ENCODE peak calls at places on chromosomes 6 and 20, in nine cellular contexts. D is IMR-90; P is heart left ventricle; K is neural progenitor cell; B is foreskin keratinocyte; R is CD8-positive, alpha-beta memory T cell; X is A673; U is neuronal stem cell; O is fibroblast of lung. I is an unnamed sample.

GRCh38 chr20:41004561-41005360 is 23.9 kb upstream of the TOP1 start:
- DNase-seq in B (no peak), P (no peak), K (no peak), O (peak), R (no peak), D (peak), U (no peak), X (peak), I (peak)

GRCh38 chr20:64133951-64134407 is 26.6 kb upstream of the NPBWR2 start:
- DNase-seq in D (no peak), P (peak), O (no peak), B (no peak), K (peak), R (no peak), U (no peak), X (peak), I (peak)

GRCh38 chr6:68559716-68560115 is 75.4 kb upstream of the ADGRB3 start:
- DNase-seq in U (peak), B (no peak), P (no peak), X (peak), K (peak), O (peak), D (no peak), R (no peak), I (no peak)

GRCh38 chr6:166751051-166751595 is 124.1 kb upstream of the RPS6KA2 start:
- DNase-seq in P (no peak), O (peak), B (no peak), U (no peak), R (no peak), K (peak), X (no peak), D (no peak), I (no peak)

GRCh38 chr6:84766118-84766683 is 1.8 kb upstream of the TBX18 start:
- DNase-seq in K (peak), X (no peak), O (no peak), D (no peak), B (no peak), R (no peak), U (no peak), P (peak), I (no peak)

GRCh38 chr6:133505680-133506079 is 264.5 kb downstream of the EYA4 start:
- DNase-seq in X (no peak), D (no peak), P (no peak), K (no peak), O (no peak), R (no peak), U (no peak), B (no peak), I (no peak)

GRCh38 chr6:46377209-46377608 is 114.0 kb downstream of the RCAN2 start:
- DNase-seq in R (no peak), D (no peak), U (no peak), B (no peak), X (no peak), K (no peak), O (no peak), P (no peak), I (no peak)

GRCh38 chr20:58251348-58251978 is 23.0 kb upstream of the ANKRD60 start:
- DNase-seq in B (no peak), P (no peak), R (no peak), D (no peak), K (no peak), U (no peak), X (no peak), O (no peak), I (no peak)

GRCh38 chr20:30912006-30912660 is 345.3 kb upstream of the DEFB115 start:
- DNase-seq in B (no peak), X (no peak), O (no peak), K (peak), P (no peak), D (no peak), R (no peak), U (peak), I (no peak)

GRCh38 chr20:13425401-13425800 is 204.3 kb downstream of the ISM1 start:
- DNase-seq in X (no peak), R (no peak), K (no peak), B (no peak), O (no peak), U (no peak), D (no peak), P (no peak), I (no peak)

GRCh38 chr20:48931527-48932374 is 10.2 kb downstream of the ARFGEF2 start:
- DNase-seq in R (no peak), O (no peak), P (no peak), U (no peak), B (no peak), X (no peak), D (no peak), K (no peak), I (no peak)

DNA sequence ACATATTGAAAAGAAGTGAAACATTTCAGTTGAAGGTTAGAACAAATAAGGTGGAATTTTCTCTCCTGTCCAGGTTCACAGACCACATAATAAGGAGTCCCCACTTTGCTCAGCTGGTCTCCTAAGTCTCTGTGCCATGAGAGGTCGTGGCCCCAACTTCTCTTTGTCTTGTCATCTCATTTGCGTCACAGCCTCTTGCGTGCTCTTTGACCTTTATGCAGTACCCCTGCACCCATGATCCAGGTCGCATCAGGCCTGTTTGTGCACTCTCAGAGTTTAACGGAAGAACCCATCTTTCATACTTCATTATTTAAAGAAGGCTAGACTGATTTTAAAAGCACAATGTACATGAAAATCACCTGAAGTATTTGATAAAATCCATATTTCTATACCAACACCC is 110.4 kb upstream of the BMP2 start:
- DNase-seq in B (no peak), O (no peak), R (no peak), X (no peak), K (no peak), P (no peak), D (no peak), U (no peak), I (no peak)
- H3K27ac ChIP-seq in B (no peak), O (no peak), R (no peak), X (no peak), K (no peak), P (no peak), D (no peak), U (no peak), I (no peak)

DNA sequence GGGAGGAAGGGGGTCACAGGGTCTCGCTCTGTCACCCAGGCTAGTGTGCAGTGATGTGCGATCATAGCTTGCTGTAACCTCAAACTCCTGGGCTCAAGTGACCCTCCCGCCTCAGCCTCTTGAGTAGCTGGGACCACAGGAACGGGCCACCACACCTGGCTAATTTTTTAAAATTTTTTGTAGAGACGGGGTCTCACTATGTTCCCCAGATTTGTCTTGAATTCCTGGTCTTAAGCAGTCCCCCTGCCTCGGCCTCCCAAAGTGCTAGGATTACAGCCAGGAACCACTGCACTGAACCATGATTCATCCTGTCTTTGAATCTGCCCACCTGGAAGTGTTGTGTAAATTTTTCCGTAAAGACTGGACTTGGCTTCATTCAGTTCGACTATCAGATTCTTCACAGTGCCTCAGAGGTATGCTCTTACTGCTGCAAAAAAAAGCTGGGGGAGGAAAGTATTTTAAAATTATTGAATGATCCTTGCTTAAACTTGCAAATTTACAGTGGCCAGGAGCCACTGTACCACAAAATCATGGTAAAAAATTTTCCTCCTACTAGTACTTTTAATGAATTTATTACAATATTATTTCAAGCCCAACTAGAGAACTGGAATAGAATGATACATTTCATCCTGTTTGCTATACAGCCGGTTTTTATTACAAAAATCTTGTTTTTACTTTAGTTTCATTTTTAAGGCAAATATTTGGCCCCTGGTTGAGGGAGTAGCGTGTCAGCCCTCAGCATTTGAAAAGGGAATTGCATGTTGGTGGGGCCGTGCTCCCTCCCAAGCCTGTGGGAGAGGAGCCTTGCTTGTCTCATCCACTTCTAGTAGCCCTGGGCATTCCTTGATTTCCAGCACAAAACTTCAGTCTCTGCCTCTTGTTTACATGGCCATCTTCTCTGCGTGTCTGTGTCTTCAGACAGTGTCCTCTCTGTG is 202.5 kb upstream of the SGK1 start:
- DNase-seq in P (no peak), B (peak), R (no peak), X (no peak), D (peak), U (no peak), O (peak), K (no peak), I (no peak)
- H3K27ac ChIP-seq in P (no peak), B (peak), R (no peak), X (peak), D (no peak), U (no peak), O (no peak), K (no peak), I (no peak)

GRCh38 chr6:148494226-148494625 is 151.6 kb downstream of the SASH1 start:
- DNase-seq in B (no peak), P (no peak), R (no peak), O (no peak), K (no peak), X (no peak), U (no peak), D (no peak), I (no peak)
- H3K27ac ChIP-seq in B (no peak), P (peak), R (no peak), O (peak), K (no peak), X (no peak), U (no peak), D (no peak), I (no peak)

GRCh38 chr20:25042531-25043498 is 15.1 kb downstream of the ACSS1 start:
- DNase-seq in D (no peak), X (no peak), R (peak), B (no peak), U (no peak), O (no peak), P (peak), K (no peak), I (peak)

GRCh38 chr20:25040438-25040831 is 17.5 kb downstream of the ACSS1 start:
- DNase-seq in X (no peak), O (peak), K (no peak), D (peak), R (no peak), U (no peak), B (no peak), P (peak), I (peak)

GRCh38 chr20:25043499-25044260 is 14.3 kb downstream of the ACSS1 start:
- DNase-seq in R (no peak), U (no peak), X (no peak), P (peak), K (no peak), D (no peak), O (no peak), B (no peak), I (peak)

GRCh38 chr20:25039697-25040437 is 18.1 kb downstream of the ACSS1 start:
- DNase-seq in R (no peak), B (no peak), D (peak), O (peak), U (no peak), K (no peak), P (peak), X (no peak), I (peak)

GRCh38 chr20:25041813-25042530 is 16.0 kb downstream of the ACSS1 start:
- DNase-seq in U (no peak), R (no peak), D (no peak), K (no peak), P (peak), O (no peak), X (no peak), B (no peak), I (peak)
- H3K27ac ChIP-seq in U (no peak), R (peak), D (no peak), K (no peak), P (no peak), O (no peak), X (no peak), B (no peak), I (peak)

I was measured in upper lobe of right lung.